ENCODE peak calls at places on chromosomes 7 and 10, in ten cellular contexts. G, D, E, F, L, X, O, V, M and I are unnamed samples.

GRCh38 chr10:49292565-49293207 is 6.3 kb upstream of the C10orf71 start:
- DNase-seq in G (no peak), D (no peak), E (no peak), F (no peak), L (no peak), X (no peak), O (no peak), V (no peak), M (no peak), I (no peak)

GRCh38 chr7:464177-464711 is 55.4 kb downstream of the PDGFA start:
- DNase-seq in G (no peak), D (no peak), E (peak; percentile 68), F (no peak), L (no peak), X (no peak), O (no peak), V (no peak), M (no peak), I (no peak)

GRCh38 chr10:88474884-88475844 is 108.0 kb downstream of the RNLS start:
- DNase-seq in G (no peak), D (no peak), E (no peak), F (no peak), L (no peak), X (no peak), O (no peak), V (no peak), M (no peak), I (no peak)

GRCh38 chr7:23467731-23468720 is 2.3 kb downstream of the IGF2BP3 start:
- DNase-seq in G (no peak), D (peak; percentile 17), E (peak; percentile 59), F (no peak), L (peak; percentile 71), X (no peak), O (peak; percentile 65), V (peak; percentile 74), M (peak; percentile 75), I (peak; percentile 81)

GRCh38 chr10:35903021-35903420 is 260.9 kb upstream of the FZD8 start:
- DNase-seq in G (no peak), D (no peak), E (no peak), F (no peak), L (no peak), X (no peak), O (no peak), V (no peak), M (no peak), I (no peak)

GRCh38 chr10:79940431-79940830 is 8.5 kb downstream of the SFTPD start:
- DNase-seq in G (no peak), D (no peak), E (no peak), F (no peak), L (no peak), X (no peak), O (no peak), V (no peak), M (no peak), I (no peak)

GRCh38 chr7:41624818-41625217 is 78.1 kb downstream of the INHBA start:
- DNase-seq in G (no peak), D (peak; percentile 21), E (no peak), F (no peak), L (peak; percentile 16), X (no peak), O (no peak), V (no peak), M (peak; percentile 27), I (peak; percentile 65)

GRCh38 chr10:44166441-44166840 is 218.5 kb downstream of the CXCL12 start:
- DNase-seq in G (no peak), D (no peak), E (no peak), F (no peak), L (no peak), X (no peak), O (no peak), V (no peak), M (no peak), I (no peak)

GRCh38 chr10:83990126-83990525 is 149.2 kb upstream of the GHITM start:
- DNase-seq in G (no peak), D (no peak), E (no peak), F (no peak), L (no peak), X (no peak), O (no peak), V (no peak), M (no peak), I (no peak)

GRCh38 chr7:122316467-122317394 is 12.2 kb upstream of the FEZF1 start:
- DNase-seq in G (no peak), D (no peak), E (no peak), F (no peak), L (no peak), X (no peak), O (no peak), V (no peak), M (no peak), I (no peak)

GRCh38 chr10:121500591-121501341 is 97.5 kb downstream of the FGFR2 start:
- DNase-seq in G (no peak), D (no peak), E (no peak), F (no peak), L (no peak), X (no peak), O (no peak), V (no peak), M (no peak), I (no peak)

GRCh38 chr10:99292159-99292558 is 37.0 kb upstream of the CNNM1 start:
- DNase-seq in G (no peak), D (peak; percentile 70), E (no peak), F (no peak), L (peak; percentile 46), X (no peak), O (peak; percentile 35), V (peak; percentile 12), M (no peak), I (peak; percentile 82)

GRCh38 chr7:152633504-152633903 is 42.4 kb downstream of the XRCC2 start:
- DNase-seq in G (no peak), D (no peak), E (no peak), F (no peak), L (no peak), X (no peak), O (no peak), V (no peak), M (no peak), I (no peak)

GRCh38 chr7:37516610-37517108 is 68.0 kb upstream of the ELMO1 start:
- DNase-seq in G (no peak), D (no peak), E (no peak), F (no peak), L (no peak), X (no peak), O (no peak), V (no peak), M (no peak), I (no peak)

GRCh38 chr7:96314402-96315108 is 7.3 kb downstream of the SLC25A13 start:
- DNase-seq in G (no peak), D (peak; percentile 87), E (no peak), F (no peak), L (peak; percentile 16), X (no peak), O (no peak), V (no peak), M (no peak), I (peak; percentile 48)

GRCh38 chr7:87003872-87004798 is 55.3 kb downstream of the ELAPOR2 start:
- DNase-seq in G (no peak), D (no peak), E (no peak), F (no peak), L (peak; percentile 8), X (no peak), O (peak; percentile 2), V (peak; percentile 2), M (no peak), I (no peak)

GRCh38 chr10:119892188-119893065 is at the start of gene SEC23IP:
- DNase-seq in G (peak; percentile 94), D (peak; percentile 93), E (peak; percentile 99), F (peak; percentile 97), L (peak; percentile 96), X (peak; percentile 93), O (peak; percentile 92), V (peak; percentile 97), M (peak; percentile 95), I (peak; percentile 96)

GRCh38 chr10:8315619-8316021 is 261.1 kb downstream of the GATA3 start:
- DNase-seq in G (no peak), D (no peak), E (no peak), F (no peak), L (no peak), X (no peak), O (no peak), V (no peak), M (no peak), I (no peak)
- TF ChIP-seq CTCF in G (no peak), D (no peak), E (no peak), F (no peak), L (no peak), X (no peak), O (no peak), V (no peak), M (no peak), I (no peak)

GRCh38 chr7:127667017-127667670 is 15.2 kb downstream of the SND1 start:
- DNase-seq in G (no peak), D (peak; percentile 66), E (no peak), F (no peak), L (peak; percentile 70), X (no peak), O (peak; percentile 63), V (peak; percentile 39), M (peak; percentile 49), I (peak; percentile 44)
- H3K4me3 ChIP-seq in G (no peak overlapping the region), D (no peak overlapping the region), E (no peak overlapping the region), F (no peak overlapping the region), L (no peak overlapping the region), X (no peak overlapping the region), O (no peak overlapping the region), V (no peak overlapping the region), M (no peak overlapping the region), I (no peak overlapping the region)

DNA sequence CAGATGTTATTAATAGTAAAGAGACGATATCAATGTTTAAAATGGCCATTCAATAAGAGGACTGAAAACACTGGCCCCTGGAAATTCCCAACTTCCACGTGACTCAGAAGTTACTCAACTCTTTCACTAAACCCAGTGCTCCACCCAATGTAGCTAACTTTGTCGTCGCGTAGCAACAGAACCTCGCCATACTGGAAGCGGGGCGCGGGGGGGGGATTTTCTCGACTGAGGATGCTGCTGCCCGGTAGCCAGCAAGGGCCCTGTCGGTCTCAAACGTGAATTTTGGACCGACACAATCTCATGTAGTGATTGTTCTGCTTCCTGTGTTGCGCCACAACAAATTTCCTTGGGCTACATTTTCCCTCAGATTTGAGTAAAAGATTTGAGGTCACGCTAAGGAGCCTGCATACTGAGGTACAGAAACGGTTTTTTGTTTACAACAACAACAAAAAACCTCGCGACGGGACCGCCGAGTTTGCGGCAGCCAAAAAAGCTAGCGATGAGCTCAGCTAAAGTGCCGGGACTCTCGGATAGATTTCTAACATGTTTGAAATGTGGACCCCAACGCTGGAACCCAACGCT is 977 bp upstream of the SFR1 start:
- DNase-seq in G (peak; percentile 84), D (peak; percentile 99), E (peak; percentile 93), F (peak; percentile 96), L (peak; percentile 95), X (peak; percentile 90), O (peak; percentile 93), V (peak; percentile 98), M (peak; percentile 98), I (peak; percentile 95)
- TF ChIP-seq CTCF in G (no peak), D (no peak), E (no peak), F (no peak), L (no peak), X (no peak), O (no peak), V (no peak), M (no peak), I (no peak)

DNA sequence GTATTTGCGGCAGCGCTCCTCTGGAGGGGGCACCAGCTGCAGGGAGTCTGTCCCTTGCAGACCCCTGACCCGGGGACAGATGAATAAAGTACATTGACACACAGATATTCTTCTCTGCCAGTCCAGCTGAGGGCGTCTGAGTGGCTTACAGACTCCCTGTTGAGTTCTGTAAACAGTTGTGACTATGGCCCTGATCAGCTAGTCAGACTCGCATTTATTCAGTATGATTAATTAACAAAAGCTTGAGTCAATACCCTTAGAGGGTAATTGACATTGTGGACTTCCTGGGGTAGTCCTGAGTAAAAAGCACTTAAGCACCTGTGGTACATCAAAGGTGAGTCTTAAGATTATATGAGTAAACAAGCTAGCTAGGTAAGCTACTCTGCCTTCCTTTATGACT is 21.0 kb downstream of the ANKRD30A start:
- DNase-seq in G (no peak), D (no peak), E (no peak), F (no peak), L (no peak), X (no peak), O (no peak), V (no peak), M (no peak), I (no peak)
- H3K4me3 ChIP-seq in G (no peak overlapping the region), D (no peak overlapping the region), E (no peak overlapping the region), F (no peak overlapping the region), L (no peak overlapping the region), X (no peak overlapping the region), O (no peak overlapping the region), V (no peak overlapping the region), M (no peak overlapping the region), I (no peak overlapping the region)